ENCODE peak calls at places on chromosomes 13 and 19, in seven cellular contexts. X is keratinocyte, Y is GM12865, V is mammary epithelial cell, T is lower leg skin, W is fibroblast of lung, M is breast epithelium. Q is an unnamed sample.

GRCh38 chr13:39370554-39370953 is 232.4 kb downstream of the LHFPL6 start:
- DNase-seq in W (peak), Y (no peak), T (no peak), M (no peak), X (peak), V (peak), Q (no peak)

GRCh38 chr13:90197722-90198121 is 1149.8 kb upstream of the MIR17HG start:
- DNase-seq in V (peak), T (no peak), W (peak), Y (peak), M (no peak), X (no peak), Q (no peak)

GRCh38 chr19:17767559-17767958 is 16.3 kb downstream of the FCHO1 start:
- DNase-seq in W (no peak), Y (no peak), T (no peak), X (no peak), M (no peak), V (no peak), Q (no peak)

GRCh38 chr19:17448190-17448967 is at the start of gene TMEM221:
- DNase-seq in Y (peak), M (no peak), W (peak), T (peak), V (no peak), X (no peak), Q (no peak)

GRCh38 chr19:40415799-40416198 is 2.6 kb upstream of the PRX start:
- DNase-seq in T (no peak), Y (no peak), X (no peak), W (no peak), V (no peak), M (no peak), Q (no peak)

GRCh38 chr19:18975011-18975410 is 34.0 kb upstream of the HOMER3 start:
- DNase-seq in V (peak), T (no peak), M (no peak), W (no peak), Y (no peak), X (no peak), Q (no peak)

GRCh38 chr13:36163809-36164308 is 32.7 kb upstream of the DCLK1 start:
- DNase-seq in T (peak), W (peak), V (peak), Y (no peak), M (peak), X (no peak), Q (peak)

GRCh38 chr13:24864579-24864978 is 100.6 kb downstream of the RNF17 start:
- DNase-seq in Y (no peak), V (no peak), T (no peak), M (no peak), X (no peak), W (no peak), Q (no peak)

GRCh38 chr13:108920137-108920536 is 290.7 kb downstream of the MYO16 start:
- DNase-seq in M (no peak), V (no peak), T (no peak), X (no peak), Y (no peak), W (no peak), Q (no peak)

GRCh38 chr19:57887195-57887941 is 1.5 kb downstream of the ZNF814 start:
- DNase-seq in X (no peak), T (peak), Y (no peak), W (peak), V (no peak), M (no peak), Q (no peak)

GRCh38 chr19:57888494-57889231 is at the start of gene ZNF814:
- DNase-seq in V (peak), X (peak), Y (peak), T (peak), W (peak), M (peak), Q (peak)

GRCh38 chr19:57886046-57886445 is 2.8 kb downstream of the ZNF814 start:
- DNase-seq in M (no peak), V (no peak), X (no peak), Y (no peak), T (no peak), W (no peak), Q (no peak)

DNA sequence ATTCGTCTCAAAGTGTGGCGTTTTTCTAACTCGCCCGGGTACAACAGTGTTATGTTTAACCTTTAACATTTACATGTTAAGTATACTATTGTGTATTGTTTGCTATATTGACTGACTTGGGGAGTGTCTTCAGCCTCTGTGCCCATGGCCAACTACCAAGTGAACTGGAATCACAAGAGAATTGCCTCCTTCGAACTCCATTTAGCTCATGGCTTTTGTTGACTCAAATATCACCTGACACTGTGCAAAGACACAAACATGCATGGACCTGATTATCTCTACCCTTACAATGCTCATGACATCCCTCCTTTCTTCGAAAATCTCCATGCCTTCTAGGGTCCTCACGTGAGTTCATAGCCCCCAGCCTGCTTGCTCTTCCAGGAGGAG is 737 bp downstream of the ZNF814 start:
- DNase-seq in W (no peak), Y (no peak), V (no peak), M (no peak), X (no peak), T (peak), Q (no peak)
- H3K4me3 ChIP-seq in W (peak), Y (peak), V (peak), M (peak), X (peak), T (peak), Q (peak)

DNA sequence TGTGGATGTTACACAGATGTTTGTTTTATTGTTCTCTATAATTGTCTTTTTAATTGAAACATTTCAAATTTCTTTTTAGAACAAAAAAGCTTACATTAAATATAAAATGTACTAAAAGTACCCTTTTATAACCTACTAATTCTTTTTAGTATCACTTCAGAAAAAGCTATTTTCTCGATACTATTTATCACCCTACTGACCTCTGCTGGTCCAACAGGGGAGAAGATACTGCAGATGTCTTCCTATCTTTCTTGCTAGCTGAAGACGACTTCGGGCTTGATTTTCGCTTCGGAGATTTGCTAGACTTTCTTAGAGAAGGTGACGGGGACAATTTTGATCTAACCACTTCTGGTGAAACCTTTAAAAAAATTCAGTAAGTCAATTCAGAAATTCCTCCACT is 42.4 kb downstream of the ZC3H13 start:
- DNase-seq in Y (no peak), T (no peak), V (no peak), M (no peak), W (no peak), X (no peak), Q (no peak)
- TF ChIP-seq CTCF in Y (peak), T (no peak), V (peak), M (no peak), W (peak), X (peak), Q (peak)

GRCh38 chr13:19075418-19075817 is 106.2 kb downstream of the TUBA3C start:
- DNase-seq in V (no peak), Y (no peak), X (no peak), W (no peak), T (no peak), M (no peak), Q (no peak)
- H3K4me3 ChIP-seq in V (no peak), Y (no peak), X (no peak), W (no peak), T (no peak), M (no peak), Q (no peak)

GRCh38 chr13:49569993-49570689 is 15.2 kb downstream of the RCBTB1 start:
- DNase-seq in Y (peak), T (no peak), X (no peak), M (no peak), W (peak), V (peak), Q (no peak)

GRCh38 chr13:49567501-49567900 is 17.9 kb downstream of the RCBTB1 start:
- DNase-seq in Y (no peak), V (no peak), M (no peak), W (no peak), X (no peak), T (no peak), Q (no peak)

DNA sequence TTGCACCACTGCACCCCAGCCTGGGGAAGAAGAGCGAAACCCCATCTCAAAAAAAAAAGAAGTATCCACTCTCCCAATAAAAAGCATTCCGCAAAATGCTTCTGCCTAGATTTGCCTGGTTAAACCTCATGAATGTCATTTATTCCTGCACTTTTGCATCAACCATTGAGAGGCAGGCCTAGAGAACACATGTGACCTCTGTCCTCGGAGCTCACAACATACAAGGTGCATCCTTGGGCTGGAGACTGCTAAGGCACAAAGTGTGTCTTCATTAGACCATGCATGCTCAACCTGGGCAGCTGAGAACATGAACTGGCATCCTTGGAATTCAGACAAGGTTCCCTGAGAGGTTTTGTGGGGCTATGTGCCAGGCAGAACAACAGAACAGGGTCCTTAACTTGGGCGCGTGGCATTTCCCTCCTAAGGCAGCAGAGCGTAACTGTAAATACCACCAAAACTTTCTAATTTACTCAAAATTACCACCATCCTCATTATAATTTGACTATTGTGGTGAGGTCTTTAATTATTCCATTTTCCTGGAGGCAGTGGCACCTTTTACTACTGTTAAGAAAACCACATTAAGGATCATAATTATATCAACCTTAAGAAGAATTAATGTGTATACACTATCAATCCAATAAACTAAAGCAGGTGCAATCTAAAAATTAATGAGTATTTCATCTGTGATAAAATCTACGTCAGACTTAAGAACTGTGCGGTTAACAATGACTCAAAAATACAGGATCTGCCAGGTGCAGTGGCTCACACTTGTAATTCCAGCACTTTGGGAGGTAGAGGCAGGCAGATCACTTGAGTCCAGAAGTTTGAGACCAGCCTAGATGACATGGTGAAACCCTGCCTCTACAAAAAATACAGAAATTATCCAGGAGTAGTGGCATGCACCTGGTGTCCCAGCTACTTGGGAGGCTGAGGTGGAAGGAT is 13.8 kb downstream of the RCBTB1 start:
- DNase-seq in V (no peak), M (peak), Y (peak), W (no peak), T (no peak), X (no peak), Q (no peak)
- TF ChIP-seq CTCF in V (no peak), M (no peak), Y (no peak), W (no peak), T (no peak), X (no peak), Q (no peak)

GRCh38 chr19:33797821-33798633 is 1.4 kb downstream of the KCTD15 start:
- DNase-seq in M (no peak), T (no peak), W (peak), V (peak), X (no peak), Y (no peak), Q (no peak)

GRCh38 chr19:33795370-33796163 is 1.1 kb upstream of the KCTD15 start:
- DNase-seq in V (peak), W (peak), X (no peak), M (peak), T (peak), Y (peak), Q (no peak)

GRCh38 chr19:33798701-33799111 is 2.0 kb downstream of the KCTD15 start:
- DNase-seq in M (no peak), T (no peak), Y (no peak), V (no peak), W (peak), X (no peak), Q (no peak)

GRCh38 chr19:33794578-33795369 is 1.9 kb upstream of the KCTD15 start:
- DNase-seq in Y (no peak), V (no peak), X (no peak), M (no peak), T (no peak), W (peak), Q (no peak)

GRCh38 chr19:33796164-33797100 is at the start of gene KCTD15:
- DNase-seq in V (peak), T (no peak), Y (peak), M (no peak), W (peak), X (no peak), Q (no peak)
- H3K4me3 ChIP-seq in V (peak), T (peak), Y (peak), M (peak), W (peak), X (peak), Q (peak)

GRCh38 chr13:44452418-44452817 is 78.8 kb downstream of the SERP2 start:
- DNase-seq in V (no peak), M (no peak), W (no peak), Y (no peak), X (no peak), T (no peak), Q (no peak)

GRCh38 chr13:44459674-44460073 is 86.0 kb downstream of the SERP2 start:
- DNase-seq in Y (no peak), V (no peak), W (no peak), X (no peak), M (no peak), T (no peak), Q (no peak)

GRCh38 chr13:44458313-44458975 is 84.8 kb downstream of the SERP2 start:
- DNase-seq in X (no peak), M (no peak), T (no peak), Y (no peak), V (no peak), W (no peak), Q (no peak)

GRCh38 chr13:44453881-44454280 is 80.3 kb downstream of the SERP2 start:
- DNase-seq in X (no peak), Y (no peak), T (no peak), V (no peak), W (no peak), M (no peak), Q (no peak)

GRCh38 chr13:44455781-44456180 is 82.2 kb downstream of the SERP2 start:
- DNase-seq in M (no peak), V (no peak), T (no peak), Y (no peak), X (no peak), W (no peak), Q (no peak)
- TF ChIP-seq CTCF in M (no peak), V (no peak), T (no peak), Y (no peak), X (no peak), W (no peak), Q (no peak)

DNA sequence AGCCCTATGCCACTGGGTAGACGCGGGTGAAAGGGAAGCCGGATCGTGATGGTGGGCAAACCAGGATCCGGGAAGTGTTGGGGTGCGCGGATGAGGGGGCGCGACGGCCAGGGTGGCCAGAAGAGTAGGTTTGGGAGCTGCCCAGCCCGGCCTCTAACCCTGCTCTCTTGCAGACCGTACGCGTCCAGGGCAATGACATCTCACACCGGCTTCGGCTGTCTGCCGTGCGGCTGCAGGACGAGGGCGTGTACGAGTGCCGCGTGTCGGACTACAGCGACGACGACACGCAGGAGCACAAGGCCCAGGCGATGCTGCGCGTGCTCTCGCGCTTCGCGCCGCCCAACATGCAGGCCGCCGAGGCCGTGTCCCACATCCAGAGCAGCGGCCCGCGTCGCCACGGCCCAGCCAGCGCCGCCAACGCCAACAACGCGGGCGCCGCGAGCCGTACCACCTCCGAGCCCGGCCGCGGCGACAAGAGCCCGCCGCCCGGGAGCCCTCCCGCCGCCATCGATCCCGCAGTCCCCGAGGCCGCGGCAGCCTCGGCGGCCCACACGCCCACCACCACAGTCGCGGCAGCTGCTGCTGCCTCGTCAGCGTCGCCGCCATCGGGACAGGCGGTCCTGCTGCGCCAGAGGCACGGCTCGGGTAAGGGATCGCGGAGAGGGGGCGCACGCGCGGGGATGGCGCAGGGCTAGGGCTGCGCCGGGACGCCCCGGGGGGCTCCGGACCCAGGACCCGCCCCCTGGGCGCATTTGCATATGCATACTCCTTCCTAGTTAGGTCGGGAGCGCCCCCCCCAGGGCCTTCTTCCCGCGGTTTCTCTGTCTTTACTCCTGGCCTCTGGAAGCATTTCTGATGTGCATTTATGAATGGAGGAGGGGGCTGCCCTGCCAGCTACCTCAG is 4.1 kb downstream of the VSTM2B start:
- DNase-seq in X (no peak), W (no peak), M (no peak), V (no peak), Y (no peak), T (no peak), Q (no peak)
- H3K4me3 ChIP-seq in X (no peak), W (no peak), M (peak), V (no peak), Y (no peak), T (no peak), Q (no peak)

GRCh38 chr13:32228330-32229041 is 86.7 kb downstream of the ZAR1L start:
- DNase-seq in Y (no peak), W (peak), T (no peak), M (no peak), V (peak), X (no peak), Q (no peak)
- TF ChIP-seq CTCF in Y (no peak), W (no peak), T (no peak), M (no peak), V (no peak), X (no peak), Q (no peak)

GRCh38 chr19:5949792-5950305 is 28.1 kb downstream of the RANBP3 start:
- DNase-seq in M (no peak), Y (no peak), T (no peak), V (no peak), W (no peak), X (no peak), Q (no peak)

GRCh38 chr19:5952193-5953033 is 25.5 kb downstream of the RANBP3 start:
- DNase-seq in M (no peak), T (no peak), W (no peak), V (no peak), X (no peak), Y (no peak), Q (no peak)

GRCh38 chr19:5951338-5951861 is 26.5 kb downstream of the RANBP3 start:
- DNase-seq in Y (no peak), X (no peak), W (no peak), M (no peak), V (no peak), T (no peak), Q (no peak)

GRCh38 chr19:5948697-5949564 is 29.0 kb downstream of the RANBP3 start:
- DNase-seq in X (no peak), Y (no peak), T (no peak), W (no peak), M (no peak), V (no peak), Q (no peak)

DNA sequence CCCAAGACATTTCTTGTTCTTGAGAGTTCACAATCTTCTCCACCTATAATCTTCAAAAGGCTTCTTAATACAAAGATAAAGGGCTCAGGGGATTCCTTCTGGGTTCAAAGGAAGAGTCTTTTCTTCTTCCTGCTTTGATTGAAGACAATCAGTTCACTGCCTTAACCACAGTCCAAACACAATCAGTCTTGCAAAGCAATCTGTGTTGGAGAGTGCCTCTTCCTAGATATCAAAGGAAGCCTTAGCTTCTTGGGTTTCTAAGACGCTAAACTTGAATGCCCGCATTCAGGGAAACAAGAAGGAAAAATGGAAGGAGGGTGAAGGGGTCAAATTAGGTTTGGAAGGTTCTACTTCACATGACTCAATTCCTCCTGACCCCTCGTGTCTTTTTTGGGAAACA is 27.2 kb downstream of the RANBP3 start:
- DNase-seq in M (no peak), Y (no peak), X (no peak), W (no peak), T (no peak), V (no peak), Q (no peak)
- H3K4me3 ChIP-seq in M (no peak), Y (no peak), X (no peak), W (no peak), T (no peak), V (no peak), Q (no peak)